ENCODE peak calls at places on chromosomes 12 and 14, in nine cellular contexts. U, X, H, K, T, L, A, Q and Z are unnamed samples.

GRCh38 chr12:23083267-23083666 is 458.3 kb downstream of the ETNK1 start:
- DNase-seq in Q (peak; percentile 2), X (no peak), T (no peak), L (no peak), U (no peak), K (no peak), A (no peak), H (no peak), Z (no peak)

GRCh38 chr14:60331201-60332045 is 82.4 kb downstream of the PPM1A start:
- DNase-seq in X (peak; percentile 60), U (peak; percentile 87), H (no peak), L (peak; percentile 74), K (peak; percentile 43), A (peak; percentile 24), Q (peak; percentile 72), T (no peak), Z (peak; percentile 83)

GRCh38 chr12:55718650-55719275 is 1.4 kb upstream of the RDH5 start:
- DNase-seq in A (no peak), T (no peak), L (no peak), H (no peak), X (no peak), Q (no peak), U (no peak), K (no peak), Z (no peak)

GRCh38 chr12:21983102-21983501 is 41.9 kb upstream of the ABCC9 start:
- DNase-seq in X (no peak), A (no peak), U (no peak), L (no peak), K (no peak), Q (no peak), T (no peak), H (no peak), Z (no peak)

GRCh38 chr14:50062438-50063039 is 53.8 kb downstream of the VCPKMT start:
- DNase-seq in Q (peak; percentile 63), H (no peak), L (peak; percentile 64), X (peak; percentile 74), U (peak; percentile 82), K (peak; percentile 59), A (no peak), T (peak; percentile 33), Z (peak; percentile 61)

GRCh38 chr12:124906606-124907261 is 7.7 kb downstream of the UBC start:
- DNase-seq in U (peak; percentile 96), L (peak; percentile 95), A (peak; percentile 87), T (no peak), K (peak; percentile 95), Q (peak; percentile 96), X (peak; percentile 94), H (peak; percentile 95), Z (no peak)

GRCh38 chr12:91618281-91618680 is 435.7 kb upstream of the DCN start:
- DNase-seq in Q (no peak), A (no peak), X (no peak), K (no peak), L (no peak), U (no peak), H (no peak), T (no peak), Z (no peak)

GRCh38 chr12:114339626-114340025 is 66.3 kb downstream of the TBX5 start:
- DNase-seq in X (no peak), U (no peak), A (no peak), K (no peak), H (no peak), L (no peak), Q (no peak), T (no peak), Z (no peak)

GRCh38 chr12:6120796-6121473 is 3.5 kb downstream of the VWF start:
- DNase-seq in H (no peak), U (peak; percentile 74), L (no peak), Q (no peak), A (no peak), T (no peak), K (no peak), X (no peak), Z (no peak)

GRCh38 chr12:6118891-6119568 is 5.4 kb downstream of the VWF start:
- DNase-seq in U (peak; percentile 83), H (no peak), L (no peak), A (no peak), T (no peak), K (no peak), Q (no peak), X (no peak), Z (no peak)

GRCh38 chr12:6123258-6123657 is 1.2 kb downstream of the VWF start:
- DNase-seq in K (no peak), U (no peak), X (no peak), A (no peak), Q (no peak), T (no peak), H (no peak), L (no peak), Z (no peak)

GRCh38 chr12:6122211-6122610 is 2.3 kb downstream of the VWF start:
- DNase-seq in K (no peak), A (no peak), T (no peak), Q (no peak), L (no peak), H (no peak), U (no peak), X (no peak), Z (no peak)

GRCh38 chr12:6124411-6125151 is at the start of gene VWF:
- DNase-seq in T (no peak), U (peak; percentile 75), X (no peak), K (peak; percentile 67), Q (no peak), L (no peak), H (no peak), A (no peak), Z (no peak)
- TF ChIP-seq POLR2A in T (no peak), U (no peak), X (no peak), K (no peak), Q (no peak), L (peak; percentile 12), H (no peak), A (no peak), Z (no peak)

GRCh38 chr12:109879332-109880048 is 851 bp downstream of the GLTP start:
- DNase-seq in H (no peak), K (no peak), X (no peak), U (no peak), Q (no peak), T (no peak), L (no peak), A (no peak), Z (no peak)

GRCh38 chr12:109880938-109881337 is 597 bp upstream of the GLTP start:
- DNase-seq in A (no peak), K (no peak), T (no peak), H (no peak), L (no peak), X (no peak), U (no peak), Q (no peak), Z (peak; percentile 37)

GRCh38 chr12:109881752-109882151 is 1.4 kb upstream of the GLTP start:
- DNase-seq in A (no peak), L (no peak), T (no peak), Q (peak; percentile 52), U (no peak), X (no peak), K (no peak), H (no peak), Z (peak; percentile 41)

GRCh38 chr12:109878749-109879148 is 1.6 kb downstream of the GLTP start:
- DNase-seq in H (no peak), T (no peak), U (no peak), K (no peak), X (no peak), A (no peak), L (no peak), Q (no peak), Z (no peak)

GRCh38 chr12:109880049-109880931 is at the start of gene GLTP:
- DNase-seq in T (no peak), K (peak; percentile 70), Q (peak; percentile 78), X (peak; percentile 76), L (peak; percentile 90), H (peak; percentile 89), A (peak; percentile 84), U (peak; percentile 96), Z (peak; percentile 86)
- TF ChIP-seq POLR2A in T (peak; percentile 0), K (peak; percentile 72), Q (peak; percentile 30), X (peak; percentile 61), L (peak; percentile 17), H (no peak), A (peak; percentile 60), U (no peak), Z (peak; percentile 38)

DNA sequence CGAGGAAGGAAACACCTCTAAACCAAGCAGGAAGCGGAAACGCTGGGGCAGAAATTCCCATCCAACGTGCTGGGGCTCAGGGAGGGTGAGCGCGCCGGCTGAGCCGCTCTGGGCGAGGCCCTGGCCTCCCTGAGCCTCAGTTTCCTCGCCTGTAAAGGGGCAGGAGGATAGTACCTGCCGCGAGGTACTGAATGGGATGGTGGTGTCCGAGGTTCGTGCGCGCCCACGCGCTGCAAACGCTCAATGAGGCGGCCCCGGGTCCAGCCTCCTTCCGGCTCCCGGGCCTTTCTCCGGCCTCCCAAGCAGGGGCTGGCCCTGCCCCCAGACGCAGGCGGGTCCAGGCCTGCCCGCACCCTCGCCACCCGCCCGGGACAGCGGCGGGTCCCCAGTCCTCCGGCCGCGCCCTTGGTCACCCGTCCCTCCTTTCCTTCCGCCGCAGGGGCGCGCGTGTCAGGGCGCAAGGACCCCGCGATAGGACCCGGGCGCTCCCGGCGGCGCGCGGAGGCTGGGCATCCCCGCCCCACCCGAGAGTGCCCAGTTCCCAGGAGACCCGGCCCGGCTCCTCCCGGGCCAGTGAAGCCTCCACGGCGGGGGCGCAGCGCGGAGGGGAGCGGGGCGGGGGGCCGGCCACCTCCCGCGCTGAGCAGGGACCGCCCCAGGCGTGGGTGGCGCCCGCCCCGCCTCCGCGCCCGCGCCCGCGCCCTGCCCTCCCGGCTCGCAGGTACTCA is 533 bp downstream of the BEGAIN start:
- DNase-seq in U (peak; percentile 75), L (peak; percentile 55), X (no peak), H (peak; percentile 54), K (peak; percentile 4), A (peak; percentile 14), Q (peak; percentile 61), T (no peak), Z (no peak)
- TF ChIP-seq POLR2A in U (no peak), L (peak; percentile 21), X (no peak), H (no peak), K (no peak), A (peak; percentile 9), Q (peak; percentile 65), T (no peak), Z (no peak)

GRCh38 chr14:32209471-32209870 is 6.4 kb upstream of the RNU6-8 start:
- DNase-seq in A (no peak), T (no peak), X (no peak), L (no peak), U (no peak), Q (no peak), H (no peak), K (no peak), Z (no peak)

GRCh38 chr14:32206552-32206951 is 3.5 kb upstream of the RNU6-8 start:
- DNase-seq in A (no peak), U (no peak), L (no peak), K (no peak), Q (no peak), X (no peak), H (no peak), T (no peak), Z (no peak)

GRCh38 chr14:32205984-32206383 is 2.9 kb upstream of the RNU6-8 start:
- DNase-seq in K (no peak), H (no peak), Q (no peak), U (no peak), X (no peak), L (peak; percentile 18), A (no peak), T (no peak), Z (no peak)

GRCh38 chr14:32211068-32211404 is 8.0 kb upstream of the RNU6-8 start:
- DNase-seq in L (no peak), A (no peak), H (no peak), T (no peak), U (no peak), K (no peak), X (no peak), Q (no peak), Z (no peak)

GRCh38 chr14:32208490-32208889 is 5.4 kb upstream of the RNU6-8 start:
- DNase-seq in L (no peak), U (no peak), A (no peak), T (no peak), H (no peak), X (no peak), Q (no peak), K (no peak), Z (no peak)
- TF ChIP-seq POLR2A in L (no peak), U (no peak), A (no peak), T (no peak), H (no peak), X (no peak), Q (no peak), K (no peak), Z (no peak)